ENCODE peak calls at places on chromosome 6, in five cellular contexts. M is K562, H is IMR-90, A is HepG2, D is SK-N-SH. Z is an unnamed sample.
A peak's percentile ranks its signal among the peaks of the same experiment; 100 is the strongest.

GRCh38 chr6:33584700-33585402 is 4.8 kb upstream of the BAK1 start:
- DNase-seq in M (no peak), D (no peak), A (no peak), H (no peak), Z (no peak)

GRCh38 chr6:142088858-142089216 is 43.9 kb upstream of the GJE1 start:
- DNase-seq in A (no peak), H (peak; percentile 58), D (peak; percentile 2), M (no peak), Z (no peak)

GRCh38 chr6:24493945-24494725 is 634 bp upstream of the ALDH5A1 start:
- DNase-seq in H (no peak), D (no peak), A (no peak), M (no peak), Z (no peak)

GRCh38 chr6:53436904-53437303 is 88.2 kb upstream of the ELOVL5 start:
- DNase-seq in D (no peak), M (no peak), H (peak; percentile 17), A (no peak), Z (no peak)

GRCh38 chr6:40640591-40641293 is 53.6 kb upstream of the LRFN2 start:
- DNase-seq in M (no peak), A (no peak), D (no peak), H (no peak), Z (no peak)

GRCh38 chr6:78157606-78158005 is 504.8 kb downstream of the MEI4 start:
- DNase-seq in D (no peak), A (no peak), H (no peak), M (no peak), Z (no peak)

GRCh38 chr6:168197636-168198301 is 118.8 kb upstream of the FRMD1 start:
- DNase-seq in A (no peak), H (no peak), M (no peak), D (no peak), Z (no peak)

GRCh38 chr6:6629416-6629815 is 40.9 kb downstream of the LY86 start:
- DNase-seq in D (no peak), A (no peak), M (no peak), H (no peak), Z (no peak)

GRCh38 chr6:90157441-90157840 is 139.2 kb downstream of the BACH2 start:
- DNase-seq in M (no peak), D (no peak), A (no peak), H (no peak), Z (no peak)

GRCh38 chr6:135540207-135540877 is 42.8 kb upstream of the AHI1 start:
- DNase-seq in M (no peak), H (peak; percentile 62), D (no peak), A (no peak), Z (no peak)

GRCh38 chr6:21856096-21856825 is 262.7 kb downstream of the SOX4 start:
- DNase-seq in A (no peak), D (no peak), M (no peak), H (peak; percentile 88), Z (no peak)

GRCh38 chr6:64170326-64170725 is 534.7 kb downstream of the PHF3 start:
- DNase-seq in H (peak; percentile 3), A (no peak), M (no peak), D (no peak), Z (no peak)

GRCh38 chr6:142279350-142280180 is 22.2 kb upstream of the ADGRG6 start:
- DNase-seq in D (no peak), A (peak; percentile 81), M (no peak), H (peak; percentile 37), Z (no peak)

DNA sequence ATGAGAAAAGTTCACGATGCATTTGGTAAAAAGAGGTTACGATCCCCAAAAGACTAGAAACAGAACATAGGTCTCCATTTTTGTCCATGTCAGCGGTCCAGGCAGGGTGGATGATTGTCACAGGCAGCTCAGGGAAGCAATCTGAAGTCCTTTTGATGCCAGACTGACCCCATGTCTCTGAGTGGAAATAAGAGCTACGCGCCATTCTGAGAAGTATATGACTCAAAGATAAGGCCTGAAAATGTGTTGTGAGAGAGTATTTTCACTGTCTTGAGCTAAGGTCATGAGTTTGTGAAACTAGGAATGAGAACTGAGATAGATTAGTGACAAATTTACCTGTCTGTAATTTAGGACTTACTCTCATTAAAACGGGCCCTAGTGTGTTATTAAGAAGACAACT is 69.5 kb downstream of the LYRM4 start:
- DNase-seq in A (no peak), D (no peak), M (no peak), H (peak; percentile 17), Z (no peak)
- TF ChIP-seq MXI1 in A (no peak), D (no peak), M (no peak), H (no peak), Z (no peak)

GRCh38 chr6:16750566-16750965 is 10.7 kb downstream of the ATXN1 start:
- DNase-seq in M (no peak), A (no peak), D (no peak), H (no peak), Z (no peak)

GRCh38 chr6:16752206-16752867 is 8.9 kb downstream of the ATXN1 start:
- DNase-seq in A (peak; percentile 74), M (no peak), H (peak; percentile 94), D (no peak), Z (no peak)

GRCh38 chr6:16749516-16750485 is 11.5 kb downstream of the ATXN1 start:
- DNase-seq in H (peak; percentile 63), A (no peak), D (no peak), M (no peak), Z (no peak)

GRCh38 chr6:16754274-16754673 is 7.0 kb downstream of the ATXN1 start:
- DNase-seq in M (no peak), A (no peak), D (no peak), H (no peak), Z (no peak)

DNA sequence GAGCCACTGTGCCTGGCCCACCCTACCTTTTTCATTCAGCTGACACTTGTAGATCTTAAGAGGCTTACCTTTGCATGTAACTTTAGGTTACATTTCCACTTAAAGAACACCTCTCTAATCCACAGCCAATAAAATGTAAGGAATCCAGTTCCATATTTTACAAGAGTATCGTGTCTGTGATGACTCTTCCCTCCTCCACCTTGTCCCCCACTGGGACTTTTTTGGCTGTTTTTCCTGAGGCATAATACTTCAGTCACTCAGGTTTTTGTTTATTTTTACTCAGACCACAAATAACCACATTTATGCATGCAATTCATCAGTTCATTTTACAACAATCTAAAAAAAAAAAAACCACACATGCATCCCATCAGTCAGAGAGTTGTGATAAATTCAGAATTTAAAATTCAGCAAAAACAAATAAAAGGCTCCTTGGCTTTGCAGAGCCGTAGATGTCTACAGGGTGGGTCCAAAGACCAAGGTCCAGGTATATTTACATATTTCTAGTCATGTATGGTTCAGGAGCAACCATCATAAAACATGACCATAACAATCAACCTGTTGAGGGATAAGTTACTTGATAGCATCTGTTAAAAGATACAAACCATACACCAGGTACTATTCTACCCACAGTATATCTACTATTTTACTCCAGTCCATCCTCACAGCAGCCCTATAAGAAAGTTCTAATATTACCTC is 9.9 kb downstream of the ATXN1 start:
- DNase-seq in M (no peak), D (no peak), H (peak; percentile 53), A (no peak), Z (no peak)
- TF ChIP-seq MXI1 in M (no peak), D (no peak), H (no peak), A (no peak), Z (no peak)

GRCh38 chr6:61909541-61909940 is 376.5 kb downstream of the KHDRBS2 start:
- DNase-seq in M (no peak), H (no peak), A (no peak), D (no peak), Z (no peak)
- TF ChIP-seq MXI1 in M (no peak), H (no peak), A (no peak), D (no peak), Z (no peak)

GRCh38 chr6:101079696-101080270 is 198.7 kb upstream of the ASCC3 start:
- DNase-seq in H (no peak), D (no peak), A (no peak), M (no peak), Z (no peak)
- TF ChIP-seq MXI1 in H (no peak), D (no peak), A (no peak), M (no peak), Z (no peak)

GRCh38 chr6:39520411-39520810 is 197.9 kb upstream of the KCNK16 start:
- DNase-seq in M (no peak), H (no peak), D (no peak), A (no peak), Z (no peak)
- TF ChIP-seq MXI1 in M (no peak), H (no peak), D (no peak), A (no peak), Z (no peak)

DNA sequence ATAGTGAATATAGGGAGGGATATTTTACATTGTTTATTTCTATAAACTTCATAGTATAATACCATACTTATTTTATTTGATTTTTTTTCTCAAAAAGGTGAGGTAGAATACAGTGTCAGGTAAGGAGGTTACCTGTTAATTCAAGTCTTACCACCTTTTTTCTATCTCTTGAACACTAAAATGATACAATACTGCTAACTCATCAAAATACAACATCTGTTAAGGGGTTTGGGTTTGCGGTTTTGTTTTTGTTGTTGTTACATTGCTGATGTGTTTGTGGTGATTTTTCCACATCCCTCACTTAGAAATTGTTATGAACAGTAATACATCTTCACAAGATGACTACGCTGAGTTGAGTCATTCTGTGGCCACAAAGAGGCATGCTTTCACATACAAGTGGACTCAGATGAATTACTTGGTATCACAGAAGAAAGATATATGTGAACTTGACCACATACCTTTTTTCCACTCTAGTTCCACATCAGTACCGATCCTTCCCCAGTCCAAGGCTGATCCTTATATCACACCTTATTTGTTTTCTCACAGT is 139.4 kb upstream of the ID4 start:
- DNase-seq in A (no peak), H (peak; percentile 81), M (no peak), D (no peak), Z (no peak)
- TF ChIP-seq MXI1 in A (no peak), H (no peak), M (no peak), D (no peak), Z (no peak)

GRCh38 chr6:57106990-57107389 is 17.0 kb downstream of the ZNF451 start:
- DNase-seq in H (no peak), A (peak; percentile 67), D (no peak), M (no peak), Z (no peak)

GRCh38 chr6:57104350-57104749 is 14.4 kb downstream of the ZNF451 start:
- DNase-seq in M (no peak), H (no peak), D (no peak), A (no peak), Z (no peak)

GRCh38 chr6:57108691-57109090 is 18.7 kb downstream of the ZNF451 start:
- DNase-seq in A (no peak), M (no peak), H (no peak), D (no peak), Z (peak; percentile 38)

GRCh38 chr6:57113105-57113504 is 23.1 kb downstream of the ZNF451 start:
- DNase-seq in H (no peak), D (no peak), A (no peak), M (no peak), Z (no peak)

DNA sequence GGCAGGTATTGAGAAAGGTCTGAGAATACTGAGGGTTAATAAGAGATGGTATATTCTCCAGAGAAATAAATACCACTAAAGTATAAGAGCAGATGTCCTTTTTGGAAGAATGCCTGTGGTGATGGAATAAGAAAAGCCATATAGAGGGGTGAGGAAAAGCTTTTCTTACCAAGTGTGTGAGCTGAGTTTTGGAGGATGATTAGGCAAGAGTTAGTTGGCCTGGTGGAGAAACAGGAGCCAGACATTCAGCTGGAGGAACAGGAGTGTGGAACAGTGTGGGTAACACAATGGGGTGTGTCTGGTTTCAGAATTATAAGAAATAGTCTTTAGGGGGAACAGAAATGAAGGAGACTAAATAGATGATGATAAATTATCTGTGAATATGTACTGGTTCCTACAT is 19.9 kb downstream of the ZNF451 start:
- DNase-seq in M (no peak), D (no peak), A (no peak), H (peak; percentile 73), Z (no peak)
- TF ChIP-seq MXI1 in M (no peak), D (no peak), A (no peak), H (no peak), Z (no peak)

GRCh38 chr6:119148102-119148824 is 69.8 kb upstream of the FAM184A start:
- DNase-seq in D (peak; percentile 66), A (peak; percentile 79), H (peak; percentile 83), M (peak; percentile 31), Z (no peak)
- TF ChIP-seq MXI1 in D (no peak), A (no peak), H (no peak), M (no peak), Z (no peak)